ENCODE peak calls at places on chromosome 18, in four cellular contexts. One of them, this sample, is unnamed.

GRCh38 chr18:29271496-29271895 is 1094.6 kb upstream of the CDH2 start:
- DNase-seq in GM12864: no peak
- DNase-seq in GM12865: no peak
- DNase-seq in RWPE1: no peak
- DNase-seq in this sample: no peak

GRCh38 chr18:58496231-58496630 is 132.7 kb downstream of the ALPK2 start:
- DNase-seq in GM12865: no peak
- DNase-seq in GM12864: no peak
- DNase-seq in RWPE1: no peak
- DNase-seq in this sample: no peak

GRCh38 chr18:30106356-30106755 is 936.2 kb downstream of the DSC3 start:
- DNase-seq in RWPE1: peak; percentile 46
- DNase-seq in GM12864: no peak
- DNase-seq in GM12865: no peak
- DNase-seq in this sample: no peak

GRCh38 chr18:79458917-79459803 is 63.4 kb downstream of the NFATC1 start:
- DNase-seq in GM12864: no peak
- DNase-seq in RWPE1: no peak
- DNase-seq in GM12865: no peak
- DNase-seq in this sample: no peak

GRCh38 chr18:3584266-3584665 is 134.3 kb downstream of the TGIF1 start:
- DNase-seq in RWPE1: no peak
- DNase-seq in GM12864: no peak
- DNase-seq in GM12865: no peak
- DNase-seq in this sample: no peak

GRCh38 chr18:34595673-34596072 is 114.4 kb upstream of the DTNA start:
- DNase-seq in GM12865: peak; percentile 8
- DNase-seq in RWPE1: no peak
- DNase-seq in GM12864: no peak
- DNase-seq in this sample: no peak

GRCh38 chr18:33316146-33316587 is 124.4 kb downstream of the CCDC178 start:
- DNase-seq in RWPE1: no peak
- DNase-seq in GM12864: no peak
- DNase-seq in GM12865: no peak
- DNase-seq in this sample: no peak

GRCh38 chr18:13813271-13813849 is 10.6 kb upstream of the MC5R start:
- DNase-seq in GM12865: peak; percentile 52
- DNase-seq in RWPE1: peak; percentile 81
- DNase-seq in GM12864: no peak
- DNase-seq in this sample: peak; percentile 75

GRCh38 chr18:48679236-48679635 is 140.4 kb downstream of the CTIF start:
- DNase-seq in RWPE1: no peak
- DNase-seq in GM12864: no peak
- DNase-seq in GM12865: no peak
- DNase-seq in this sample: no peak

GRCh38 chr18:12904012-12904516 is 20.0 kb upstream of the PTPN2 start:
- DNase-seq in GM12864: no peak
- DNase-seq in GM12865: no peak
- DNase-seq in RWPE1: no peak
- DNase-seq in this sample: no peak

GRCh38 chr18:2368102-2368501 is 203.2 kb downstream of the METTL4 start:
- DNase-seq in RWPE1: no peak
- DNase-seq in GM12864: no peak
- DNase-seq in GM12865: no peak
- DNase-seq in this sample: no peak

GRCh38 chr18:61157451-61157850 is 175.8 kb upstream of the CDH20 start:
- DNase-seq in RWPE1: no peak
- DNase-seq in GM12864: no peak
- DNase-seq in GM12865: no peak
- DNase-seq in this sample: no peak

DNA sequence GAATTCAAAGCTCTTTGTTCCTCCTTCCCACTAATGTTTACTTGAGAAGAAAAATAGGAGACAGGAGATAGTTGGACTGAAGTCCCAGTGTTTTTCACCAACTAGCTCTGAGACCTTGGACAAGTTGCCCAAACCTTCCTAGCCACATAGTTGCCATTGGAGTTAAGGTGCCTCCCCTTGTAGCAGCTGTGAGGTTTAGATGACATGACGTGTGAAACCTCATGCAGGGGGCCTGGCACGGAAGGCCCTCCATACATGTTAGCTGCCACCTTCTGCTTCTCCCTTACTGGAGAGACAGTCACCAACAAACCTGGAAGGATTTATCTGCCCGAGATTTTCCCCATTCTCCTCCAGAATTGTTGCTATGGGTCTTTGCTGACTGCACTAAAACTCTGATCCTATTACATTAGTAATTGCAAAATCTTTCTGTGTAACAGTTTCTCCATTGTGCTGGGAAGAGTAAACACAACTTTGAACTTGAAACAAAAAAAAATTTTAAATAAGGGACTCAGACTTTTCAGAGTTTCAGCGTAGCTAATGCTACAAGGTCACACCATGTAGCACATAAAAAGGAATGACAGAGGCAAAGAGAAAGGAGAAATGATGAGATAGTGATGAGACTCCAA is 23.8 kb upstream of the CABYR start:
- DNase-seq in RWPE1: no peak
- DNase-seq in GM12864: no peak
- DNase-seq in GM12865: no peak
- DNase-seq in this sample: no peak
- TF ChIP-seq CTCF in RWPE1: no peak
- TF ChIP-seq CTCF in GM12864: no peak
- TF ChIP-seq CTCF in GM12865: no peak
- TF ChIP-seq CTCF in this sample: no peak

DNA sequence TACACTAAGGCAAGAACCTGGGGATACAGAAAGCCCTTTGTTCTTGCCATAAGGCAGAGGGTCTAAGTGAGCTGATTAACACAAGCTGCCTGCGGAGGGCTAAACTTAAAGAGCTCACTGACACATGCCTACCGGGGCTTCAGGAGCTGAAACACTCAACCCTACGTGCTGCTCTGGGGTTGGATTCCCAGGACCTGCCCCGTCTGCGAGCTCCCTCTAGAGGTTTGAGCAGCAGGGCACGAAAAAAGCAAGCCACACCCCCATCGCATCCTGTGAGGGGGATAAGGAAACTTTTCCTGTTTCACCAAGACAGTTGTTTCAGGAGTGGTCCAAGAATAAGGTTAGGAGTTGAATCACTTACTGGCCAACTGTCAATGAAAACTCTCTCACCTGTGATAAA is 562.1 kb downstream of the TMX3 start:
- DNase-seq in GM12864: no peak
- DNase-seq in RWPE1: no peak
- DNase-seq in GM12865: peak; percentile 3
- DNase-seq in this sample: no peak
- TF ChIP-seq CTCF in GM12864: peak; percentile 14
- TF ChIP-seq CTCF in RWPE1: no peak
- TF ChIP-seq CTCF in GM12865: peak; percentile 9
- TF ChIP-seq CTCF in this sample: peak; percentile 13

GRCh38 chr18:72652990-72653593 is 109.0 kb upstream of the CBLN2 start:
- DNase-seq in GM12865: peak; percentile 71
- DNase-seq in GM12864: no peak
- DNase-seq in RWPE1: peak; percentile 9
- DNase-seq in this sample: peak; percentile 55
- TF ChIP-seq CTCF in GM12865: peak; percentile 65
- TF ChIP-seq CTCF in GM12864: peak; percentile 60
- TF ChIP-seq CTCF in RWPE1: peak; percentile 59
- TF ChIP-seq CTCF in this sample: peak; percentile 67

GRCh38 chr18:49949991-49950395 is 136.7 kb upstream of the ACAA2 start:
- DNase-seq in RWPE1: no peak
- DNase-seq in GM12864: no peak
- DNase-seq in GM12865: no peak
- DNase-seq in this sample: no peak

GRCh38 chr18:49948975-49949374 is 135.6 kb upstream of the ACAA2 start:
- DNase-seq in GM12864: no peak
- DNase-seq in RWPE1: no peak
- DNase-seq in GM12865: no peak
- DNase-seq in this sample: no peak

GRCh38 chr18:49944681-49945080 is 131.3 kb upstream of the ACAA2 start:
- DNase-seq in GM12864: no peak
- DNase-seq in GM12865: peak; percentile 34
- DNase-seq in RWPE1: no peak
- DNase-seq in this sample: no peak
- TF ChIP-seq CTCF in GM12864: no peak
- TF ChIP-seq CTCF in GM12865: peak; percentile 7
- TF ChIP-seq CTCF in RWPE1: no peak
- TF ChIP-seq CTCF in this sample: peak; percentile 14

DNA sequence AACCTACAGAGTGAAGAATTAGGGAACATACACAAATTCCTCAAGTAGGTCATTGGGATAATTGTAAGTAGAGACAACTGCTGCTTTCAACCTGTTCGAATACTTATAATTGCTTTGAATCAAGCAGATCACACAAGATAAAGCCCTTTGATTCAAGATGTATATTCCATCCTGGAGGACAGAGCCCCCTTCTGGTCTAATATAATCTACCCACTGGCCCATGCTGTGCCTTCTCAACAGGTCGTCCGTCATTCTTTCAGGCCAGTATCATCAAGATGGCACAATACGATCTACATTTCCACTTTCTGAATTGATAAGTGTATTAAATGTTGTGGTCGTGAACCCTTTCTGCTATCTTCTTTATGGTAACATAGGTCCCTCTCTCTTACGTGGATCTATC is 387.0 kb upstream of the CDH19 start:
- DNase-seq in GM12864: no peak
- DNase-seq in RWPE1: no peak
- DNase-seq in GM12865: no peak
- DNase-seq in this sample: no peak
- TF ChIP-seq CTCF in GM12864: no peak
- TF ChIP-seq CTCF in RWPE1: no peak
- TF ChIP-seq CTCF in GM12865: no peak
- TF ChIP-seq CTCF in this sample: no peak

GRCh38 chr18:5073026-5073944 is 123.8 kb downstream of the AKAIN1 start:
- DNase-seq in RWPE1: peak; percentile 7
- DNase-seq in GM12865: peak; percentile 44
- DNase-seq in GM12864: no peak
- DNase-seq in this sample: peak; percentile 36
- TF ChIP-seq CTCF in RWPE1: peak; percentile 49
- TF ChIP-seq CTCF in GM12865: peak; percentile 66
- TF ChIP-seq CTCF in GM12864: peak; percentile 58
- TF ChIP-seq CTCF in this sample: peak; percentile 70